ENCODE peak calls at places on chromosomes 6 and 20, in ten cellular contexts. J is HepG2, L is A549, A is K562, D is SK-N-SH, G is HCT116, N is WTC11, C is GM12878, F is H1, P is NB4. I is an unnamed sample.

GRCh38 chr6:148445116-148445515 is 102.5 kb downstream of the SASH1 start:
- DNase-seq in D (no peak), C (no peak), F (no peak), L (no peak), J (no peak), P (no peak), N (no peak), A (no peak), G (no peak), I (no peak)

GRCh38 chr20:34983995-34984735 is 28.5 kb downstream of the MYH7B start:
- DNase-seq in J (no peak), F (peak), D (no peak), L (no peak), A (no peak), G (no peak), P (no peak), C (no peak), N (peak), I (no peak)

GRCh38 chr6:52167272-52167671 is 18.9 kb upstream of the IL17A start:
- DNase-seq in D (no peak), G (no peak), L (no peak), A (no peak), P (no peak), N (no peak), J (no peak), F (no peak), C (no peak), I (no peak)

GRCh38 chr6:148423601-148424270 is 81.1 kb downstream of the SASH1 start:
- DNase-seq in G (no peak), D (no peak), P (no peak), N (no peak), C (no peak), F (no peak), J (no peak), A (no peak), L (no peak), I (peak)

GRCh38 chr6:11275598-11275997 is 43.1 kb upstream of the NEDD9 start:
- DNase-seq in J (peak), P (peak), A (no peak), L (peak), G (no peak), D (no peak), F (no peak), C (peak), N (no peak), I (no peak)

GRCh38 chr6:140083375-140083774 is 708.9 kb upstream of the CITED2 start:
- DNase-seq in C (no peak), G (no peak), F (no peak), J (no peak), A (no peak), N (no peak), P (no peak), D (no peak), L (no peak), I (no peak)

GRCh38 chr6:72580281-72580940 is 41.5 kb upstream of the KCNQ5 start:
- DNase-seq in P (peak), J (peak), N (peak), F (peak), C (no peak), L (peak), D (peak), A (peak), G (peak), I (no peak)

GRCh38 chr6:145483191-145483996 is 251.9 kb downstream of the EPM2A start:
- DNase-seq in D (no peak), P (no peak), L (peak), J (peak), F (no peak), C (no peak), G (peak), A (no peak), N (no peak), I (peak)

GRCh38 chr20:56380375-56380774 is 11.6 kb downstream of the AURKA start:
- DNase-seq in P (no peak), C (no peak), D (no peak), N (no peak), F (no peak), A (no peak), G (no peak), J (no peak), L (no peak), I (peak)

GRCh38 chr6:31175961-31176360 is 5.5 kb upstream of the POU5F1 start:
- DNase-seq in F (no peak), D (no peak), P (no peak), N (no peak), L (no peak), A (peak), C (no peak), G (no peak), J (no peak), I (no peak)

GRCh38 chr6:140230282-140230681 is 855.8 kb upstream of the CITED2 start:
- DNase-seq in F (no peak), P (no peak), D (no peak), N (no peak), G (no peak), J (no peak), A (no peak), C (no peak), L (no peak), I (no peak)

GRCh38 chr6:47044418-47044817 is 2.3 kb upstream of the ADGRF1 start:
- DNase-seq in L (no peak), J (no peak), N (no peak), A (no peak), D (no peak), F (no peak), G (peak), C (no peak), P (peak), I (peak)

GRCh38 chr6:105844275-105844848 is 241.8 kb upstream of the PRDM1 start:
- DNase-seq in D (no peak), L (no peak), C (no peak), A (no peak), G (no peak), P (no peak), N (peak), F (no peak), J (no peak), I (no peak)

GRCh38 chr20:51447097-51447764 is 95.3 kb downstream of the NFATC2 start:
- DNase-seq in G (peak), C (no peak), F (no peak), P (no peak), J (peak), L (peak), N (no peak), A (peak), D (no peak), I (peak)

GRCh38 chr6:169051371-169051770 is 202.3 kb downstream of the THBS2 start:
- DNase-seq in F (no peak), P (no peak), G (no peak), D (no peak), L (no peak), N (no peak), C (no peak), J (no peak), A (no peak), I (no peak)

GRCh38 chr20:32476684-32477593 is 108.2 kb downstream of the NOL4L start:
- DNase-seq in L (no peak), J (no peak), D (peak), P (no peak), F (no peak), N (no peak), G (no peak), C (no peak), A (no peak), I (no peak)

GRCh38 chr6:40903456-40903855 is 135.6 kb downstream of the UNC5CL start:
- DNase-seq in F (no peak), L (no peak), C (no peak), J (no peak), G (no peak), D (no peak), N (no peak), A (no peak), P (no peak), I (no peak)

GRCh38 chr20:34401741-34402455 is 38.8 kb downstream of the ITCH start:
- DNase-seq in G (no peak), J (peak), D (no peak), F (no peak), P (no peak), A (no peak), C (no peak), N (no peak), L (no peak), I (no peak)

GRCh38 chr6:111683126-111683525 is 77.4 kb upstream of the TRAF3IP2 start:
- DNase-seq in A (no peak), D (no peak), G (no peak), C (no peak), L (no peak), P (no peak), N (no peak), F (no peak), J (no peak), I (no peak)

GRCh38 chr6:130018830-130019795 is 732 bp downstream of the L3MBTL3 start:
- DNase-seq in D (peak), L (peak), C (no peak), N (peak), G (no peak), J (no peak), A (peak), P (peak), F (no peak), I (peak)

GRCh38 chr6:66897576-66897975 is 1190.5 kb upstream of the EYS start:
- DNase-seq in N (no peak), A (no peak), P (peak), J (peak), C (no peak), L (no peak), F (no peak), G (no peak), D (no peak), I (no peak)

GRCh38 chr6:108247965-108248536 is 12.8 kb downstream of the SNX3 start:
- DNase-seq in J (no peak), F (no peak), N (no peak), D (peak), G (no peak), C (no peak), P (no peak), A (no peak), L (no peak), I (no peak)

GRCh38 chr20:50625986-50626677 is 65.2 kb downstream of the RIPOR3 start:
- DNase-seq in D (peak), A (peak), N (peak), J (peak), P (peak), G (peak), C (no peak), L (peak), F (no peak), I (no peak)

GRCh38 chr6:7671581-7671980 is 54.3 kb upstream of the BMP6 start:
- DNase-seq in D (no peak), N (no peak), L (no peak), F (no peak), P (no peak), A (no peak), C (no peak), J (no peak), G (no peak), I (no peak)
- TF ChIP-seq MAX in D (no peak), N (no peak), L (no peak), F (no peak), P (no peak), A (no peak), C (no peak), J (no peak), G (no peak), I (no peak)

DNA sequence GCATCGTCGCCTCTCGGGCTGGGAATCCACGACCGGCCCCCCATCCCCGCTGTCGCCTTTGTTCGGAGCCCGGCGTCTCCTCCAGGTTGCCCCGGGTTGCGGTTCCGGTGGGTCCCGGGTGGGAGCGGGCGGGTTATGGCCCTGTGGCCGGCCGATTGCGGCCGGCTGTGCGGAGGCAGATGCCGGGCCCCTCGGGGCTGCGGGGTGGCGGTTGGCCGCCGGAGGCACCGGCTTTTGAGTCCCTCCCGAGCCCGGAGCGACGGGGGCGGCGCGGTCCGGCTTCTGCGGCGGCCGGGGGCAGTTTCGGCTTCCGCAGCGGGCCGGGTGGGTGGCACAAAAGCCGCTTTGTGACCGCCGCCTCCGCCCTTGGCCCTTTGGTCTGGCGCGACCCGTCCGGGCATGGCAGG is 456 bp downstream of the LOC128125822 start:
- DNase-seq in C (no peak), G (no peak), F (no peak), J (no peak), N (no peak), A (no peak), P (no peak), D (peak), L (no peak), I (no peak)
- TF ChIP-seq MAX in C (no peak), G (no peak), F (no peak), J (no peak), N (no peak), A (no peak), P (no peak), D (no peak), L (no peak), I (no peak)

GRCh38 chr6:167576798-167577528 is 249.7 kb upstream of the AFDN start:
- DNase-seq in G (no peak), F (no peak), L (no peak), P (no peak), J (no peak), N (no peak), C (no peak), D (no peak), A (no peak), I (no peak)
- TF ChIP-seq MAX in G (no peak), F (no peak), L (no peak), P (no peak), J (no peak), N (no peak), C (no peak), D (no peak), A (no peak), I (no peak)

GRCh38 chr6:1611572-1612385 is 2.1 kb downstream of the FOXC1 start:
- DNase-seq in D (no peak), A (no peak), N (no peak), C (no peak), J (peak), L (no peak), P (peak), G (no peak), F (no peak), I (peak)

GRCh38 chr6:1612386-1612893 is 2.7 kb downstream of the FOXC1 start:
- DNase-seq in G (no peak), J (no peak), C (no peak), L (no peak), A (no peak), F (no peak), P (no peak), N (no peak), D (no peak), I (peak)

GRCh38 chr6:1610497-1611321 is 994 bp downstream of the FOXC1 start:
- DNase-seq in C (no peak), N (no peak), L (no peak), J (peak), F (no peak), D (no peak), G (no peak), A (no peak), P (peak), I (peak)

GRCh38 chr6:1609662-1610496 is at the start of gene FOXC1:
- DNase-seq in G (peak), C (no peak), J (peak), F (no peak), N (peak), L (peak), D (peak), A (no peak), P (peak), I (peak)

GRCh38 chr6:1611322-1611571 is 1.5 kb downstream of the FOXC1 start:
- DNase-seq in P (peak), A (no peak), G (no peak), F (no peak), D (peak), J (no peak), L (no peak), N (peak), C (no peak), I (peak)
- TF ChIP-seq MAX in P (no peak), A (no peak), G (no peak), F (no peak), D (no peak), J (no peak), L (no peak), N (no peak), C (no peak), I (no peak)